ENCODE peak calls at places on chromosomes 4 and X, in four cellular contexts. A is astrocyte of the spinal cord, F is uterus, Q is right lobe of liver. K is an unnamed sample.

GRCh38 chrX:64187762-64188150 is 17.8 kb downstream of the AMER1 start:
- DNase-seq in F (no peak), Q (no peak), A (no peak), K (no peak)

GRCh38 chr4:7017446-7018048 is 25.6 kb upstream of the TADA2B start:
- DNase-seq in A (no peak), Q (no peak), F (no peak), K (no peak)

GRCh38 chr4:31905363-31905762 is 1185.2 kb downstream of the PCDH7 start:
- DNase-seq in F (no peak), Q (no peak), A (no peak), K (no peak)

GRCh38 chr4:156954598-156954997 is 17.0 kb downstream of the PDGFC start:
- DNase-seq in Q (no peak), F (no peak), A (no peak), K (no peak)

GRCh38 chrX:47936224-47936939 is 67.4 kb downstream of the ZNF182 start:
- DNase-seq in Q (no peak), A (no peak), F (no peak), K (no peak)

GRCh38 chr4:26120098-26120795 is 200.6 kb upstream of the RBPJ start:
- DNase-seq in A (no peak), F (no peak), Q (no peak), K (peak; percentile 56)

GRCh38 chr4:138910914-138911336 is 104.7 kb upstream of the NOCT start:
- DNase-seq in A (peak; percentile 88), F (peak; percentile 79), Q (peak; percentile 74), K (peak; percentile 94)

GRCh38 chr4:89109841-89110540 is 1.3 kb upstream of the TIGD2 start:
- DNase-seq in Q (no peak), F (no peak), A (no peak), K (no peak)

DNA sequence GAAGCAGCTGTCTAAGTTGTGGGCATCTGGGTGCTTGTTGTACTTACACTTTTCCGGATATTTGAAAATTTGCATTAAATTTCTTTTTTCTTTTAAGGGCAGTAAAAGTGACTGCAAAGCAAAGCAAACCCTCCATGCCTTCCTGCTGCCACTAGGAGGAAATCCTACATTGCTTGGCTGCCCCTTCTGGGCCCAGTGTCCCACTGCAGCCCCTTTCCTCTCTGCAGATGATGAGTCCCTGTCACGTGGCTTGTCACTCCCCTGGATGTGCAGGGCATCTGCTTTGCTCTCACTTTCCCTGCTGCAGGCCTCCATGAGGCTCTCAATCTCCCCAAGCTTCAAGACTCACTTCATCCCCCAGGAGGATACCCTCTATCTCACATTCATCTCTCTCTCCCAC is 12.7 kb downstream of the TSR2 start:
- DNase-seq in A (peak; percentile 2), Q (no peak), F (no peak), K (no peak)
- TF ChIP-seq CTCF in A (peak; percentile 29), Q (no peak), F (no peak), K (no peak)

GRCh38 chr4:74097631-74098550 is 1.1 kb downstream of the CXCL2 start:
- DNase-seq in F (no peak), A (no peak), Q (peak; percentile 32), K (no peak)
- H3K4me3 ChIP-seq in F (no peak overlapping the region), A (peak overlapping the region; percentile 54), Q (peak overlapping the region; percentile 63), K (peak overlapping the region; percentile 71)

DNA sequence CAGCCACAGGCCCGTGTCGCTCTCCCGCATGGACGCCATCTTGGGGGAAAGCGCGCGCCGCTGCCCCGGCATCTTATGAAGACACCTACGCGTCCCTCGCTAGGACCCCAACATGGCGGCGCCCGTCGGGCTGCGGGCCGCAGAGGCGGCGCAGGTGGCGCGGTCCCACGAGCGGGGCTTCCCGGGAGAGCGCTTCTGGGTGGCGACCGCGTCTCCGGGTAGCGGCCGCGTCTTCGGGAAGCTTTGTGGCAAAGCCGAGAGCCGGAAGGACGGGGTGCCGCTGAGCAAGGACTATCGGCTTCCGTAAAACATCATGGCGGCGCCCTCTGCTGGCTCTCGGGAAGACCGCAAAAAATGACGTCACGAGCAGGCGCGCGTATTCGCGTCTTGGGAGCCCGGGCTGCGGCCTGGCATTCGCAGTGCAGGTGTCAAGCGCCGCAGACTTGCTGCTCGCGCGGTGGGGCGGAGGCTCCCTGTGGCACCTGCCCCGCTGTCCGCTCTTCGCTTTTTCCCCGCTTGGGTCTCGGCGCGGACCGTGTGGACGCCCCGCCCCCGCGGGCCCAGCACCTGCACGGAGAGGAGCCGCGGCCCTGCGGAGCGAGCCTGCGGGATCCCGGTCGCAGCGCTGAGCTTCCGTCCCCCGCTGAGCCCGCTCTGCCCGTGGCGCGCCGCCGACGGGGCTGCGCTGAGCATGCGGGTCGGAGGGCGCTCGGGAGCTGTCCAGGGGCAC is at the start of gene NELFA:
- DNase-seq in F (peak; percentile 94), Q (peak; percentile 98), A (peak; percentile 94), K (peak; percentile 98)
- TF ChIP-seq CTCF in F (peak; percentile 8), Q (peak; percentile 34), A (no peak), K (peak; percentile 27)

DNA sequence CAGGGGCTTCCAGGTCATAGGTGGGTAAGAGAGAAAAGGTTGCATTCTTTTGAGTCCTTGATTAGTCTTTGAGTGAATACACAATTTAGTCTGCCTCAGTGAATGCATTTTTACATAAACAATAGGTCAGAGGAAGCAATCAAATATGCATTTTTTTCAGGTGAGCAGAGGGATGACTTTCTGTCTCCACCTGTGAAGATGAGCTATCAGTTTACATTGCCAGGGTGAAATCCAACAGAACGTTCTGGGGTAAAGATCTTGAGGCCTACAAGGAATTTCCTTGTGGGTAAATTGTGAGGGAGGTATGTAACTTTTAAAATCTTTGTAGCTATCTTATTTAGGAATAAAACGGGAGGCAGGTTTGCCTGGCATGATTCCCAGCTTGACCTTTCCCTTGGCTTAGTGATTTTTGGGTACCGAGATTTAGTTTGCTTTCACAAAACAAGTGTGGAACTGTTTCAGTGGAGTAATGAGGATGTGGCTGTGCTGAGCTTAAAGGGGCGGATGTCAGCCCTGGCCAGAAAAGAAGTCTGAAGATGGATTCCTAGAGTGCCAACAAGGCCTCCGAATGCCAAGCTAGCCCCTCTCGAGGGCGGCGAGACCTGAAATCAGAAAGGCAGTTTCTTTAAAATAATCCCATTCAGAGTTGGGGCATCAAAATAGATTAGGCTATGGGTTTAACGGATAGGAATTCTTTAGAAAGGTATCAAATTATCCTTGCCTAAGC is 29.5 kb downstream of the TMEM131L start:
- DNase-seq in F (no peak), A (no peak), Q (no peak), K (peak; percentile 76)
- H3K4me3 ChIP-seq in F (no peak overlapping the region), A (no peak overlapping the region), Q (no peak overlapping the region), K (no peak overlapping the region)

GRCh38 chr4:99563310-99564186 is at the start of gene TRMT10A:
- DNase-seq in F (peak; percentile 98), A (peak; percentile 99), Q (peak; percentile 97), K (peak; percentile 99)
- TF ChIP-seq CTCF in F (no peak), A (no peak), Q (peak; percentile 16), K (no peak)

DNA sequence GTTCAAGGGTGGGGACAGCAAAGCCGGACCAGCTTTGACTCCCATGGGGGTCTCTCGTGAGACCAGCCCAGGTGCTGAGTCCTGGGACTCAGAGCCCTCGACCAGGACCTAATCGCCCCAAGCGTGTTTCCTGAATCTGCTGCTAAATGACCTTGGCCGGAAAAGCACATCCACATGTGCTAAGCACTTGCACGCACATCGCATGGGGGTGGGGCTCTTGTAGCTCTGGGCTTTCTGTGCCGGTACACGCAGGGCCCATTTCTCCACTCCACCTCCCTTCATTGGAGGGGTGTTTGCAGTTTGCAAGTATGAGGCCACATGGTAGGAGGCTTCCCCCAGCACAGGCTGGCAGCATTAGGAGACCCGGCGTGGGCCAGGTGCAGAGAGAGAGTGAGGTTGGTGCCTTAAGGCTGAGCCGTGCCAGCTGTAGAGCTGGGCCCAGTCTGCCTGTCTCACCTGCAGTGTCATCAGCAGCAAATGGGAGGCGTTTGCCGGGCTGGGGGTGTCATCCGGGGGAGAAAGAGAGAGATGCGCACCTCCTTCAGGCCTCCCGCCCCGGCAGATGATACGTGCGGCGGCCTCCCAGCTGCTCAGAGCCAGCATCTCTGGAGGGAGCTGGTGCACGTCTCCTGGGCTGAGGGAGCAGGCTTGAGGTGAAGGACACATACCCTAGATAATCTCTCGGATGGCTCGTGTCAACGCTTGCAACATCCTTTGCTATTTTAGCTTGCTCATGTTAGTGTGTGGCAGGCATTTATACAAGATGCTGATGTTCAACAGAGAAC is 45.2 kb upstream of the CLCN4 start:
- DNase-seq in A (no peak), Q (no peak), F (no peak), K (no peak)
- H3K4me3 ChIP-seq in A (no peak overlapping the region), Q (no peak overlapping the region), F (no peak overlapping the region), K (no peak overlapping the region)